ENCODE peak calls at places on chromosome 17, in seven cellular contexts. One of them, this sample, is unnamed.

GRCh38 chr17:75845933-75846700 is 1.9 kb upstream of the UNC13D start:
- DNase-seq in T1000: no peak
- DNase-seq in left lung: peak; percentile 75
- DNase-seq in colonic mucosa: peak; percentile 71
- DNase-seq in coronary artery: no peak
- DNase-seq in stimulated activated CD8-positive, alpha-beta memory T cell treated with anti-CD3 and anti-CD28 coated beads, Interleukin-15, amount 100 ng/mL, for 4 hours: no peak
- DNase-seq in activated CD8-positive, alpha-beta memory T cell treated with anti-CD3 and anti-CD28 coated beads for 48 hours: no peak
- DNase-seq in this sample: peak; percentile 74

GRCh38 chr17:17613708-17614114 is 22.2 kb upstream of the PEMT start:
- DNase-seq in T1000: peak; percentile 48
- DNase-seq in left lung: no peak
- DNase-seq in colonic mucosa: peak; percentile 53
- DNase-seq in coronary artery: no peak
- DNase-seq in stimulated activated CD8-positive, alpha-beta memory T cell treated with anti-CD3 and anti-CD28 coated beads, Interleukin-15, amount 100 ng/mL, for 4 hours: peak; percentile 36
- DNase-seq in activated CD8-positive, alpha-beta memory T cell treated with anti-CD3 and anti-CD28 coated beads for 48 hours: no peak
- DNase-seq in this sample: peak; percentile 45

GRCh38 chr17:42275527-42276358 is 448 bp downstream of the STAT5B start:
- DNase-seq in T1000: no peak
- DNase-seq in left lung: peak; percentile 47
- DNase-seq in colonic mucosa: peak; percentile 28
- DNase-seq in coronary artery: no peak
- DNase-seq in stimulated activated CD8-positive, alpha-beta memory T cell treated with anti-CD3 and anti-CD28 coated beads, Interleukin-15, amount 100 ng/mL, for 4 hours: peak; percentile 29
- DNase-seq in activated CD8-positive, alpha-beta memory T cell treated with anti-CD3 and anti-CD28 coated beads for 48 hours: no peak
- DNase-seq in this sample: no peak

GRCh38 chr17:81918762-81919545 is 978 bp upstream of the SIRT7 start:
- DNase-seq in T1000: no peak
- DNase-seq in left lung: no peak
- DNase-seq in colonic mucosa: peak; percentile 84
- DNase-seq in coronary artery: no peak
- DNase-seq in stimulated activated CD8-positive, alpha-beta memory T cell treated with anti-CD3 and anti-CD28 coated beads, Interleukin-15, amount 100 ng/mL, for 4 hours: no peak
- DNase-seq in activated CD8-positive, alpha-beta memory T cell treated with anti-CD3 and anti-CD28 coated beads for 48 hours: no peak
- DNase-seq in this sample: peak; percentile 61

GRCh38 chr17:32279933-32280716 is 14.5 kb downstream of the RHBDL3 start:
- DNase-seq in T1000: no peak
- DNase-seq in left lung: no peak
- DNase-seq in colonic mucosa: no peak
- DNase-seq in coronary artery: no peak
- DNase-seq in stimulated activated CD8-positive, alpha-beta memory T cell treated with anti-CD3 and anti-CD28 coated beads, Interleukin-15, amount 100 ng/mL, for 4 hours: no peak
- DNase-seq in activated CD8-positive, alpha-beta memory T cell treated with anti-CD3 and anti-CD28 coated beads for 48 hours: no peak
- DNase-seq in this sample: no peak

GRCh38 chr17:7997186-7997585 is 5.2 kb upstream of the GUCY2D start:
- DNase-seq in T1000: no peak
- DNase-seq in left lung: no peak
- DNase-seq in colonic mucosa: peak; percentile 53
- DNase-seq in coronary artery: no peak
- DNase-seq in stimulated activated CD8-positive, alpha-beta memory T cell treated with anti-CD3 and anti-CD28 coated beads, Interleukin-15, amount 100 ng/mL, for 4 hours: no peak
- DNase-seq in activated CD8-positive, alpha-beta memory T cell treated with anti-CD3 and anti-CD28 coated beads for 48 hours: no peak
- DNase-seq in this sample: peak; percentile 39

GRCh38 chr17:49779730-49780220 is 8.7 kb upstream of the KAT7 start:
- DNase-seq in T1000: no peak
- DNase-seq in left lung: no peak
- DNase-seq in colonic mucosa: peak; percentile 29
- DNase-seq in coronary artery: no peak
- DNase-seq in stimulated activated CD8-positive, alpha-beta memory T cell treated with anti-CD3 and anti-CD28 coated beads, Interleukin-15, amount 100 ng/mL, for 4 hours: no peak
- DNase-seq in activated CD8-positive, alpha-beta memory T cell treated with anti-CD3 and anti-CD28 coated beads for 48 hours: no peak
- DNase-seq in this sample: peak; percentile 6

GRCh38 chr17:39236981-39237441 is 11.3 kb upstream of the STAC2 start:
- DNase-seq in T1000: no peak
- DNase-seq in left lung: no peak
- DNase-seq in colonic mucosa: no peak
- DNase-seq in coronary artery: no peak
- DNase-seq in stimulated activated CD8-positive, alpha-beta memory T cell treated with anti-CD3 and anti-CD28 coated beads, Interleukin-15, amount 100 ng/mL, for 4 hours: no peak
- DNase-seq in activated CD8-positive, alpha-beta memory T cell treated with anti-CD3 and anti-CD28 coated beads for 48 hours: no peak
- DNase-seq in this sample: no peak

GRCh38 chr17:21033350-21033749 is 9.5 kb downstream of the USP22 start:
- DNase-seq in T1000: no peak
- DNase-seq in left lung: no peak
- DNase-seq in colonic mucosa: no peak
- DNase-seq in coronary artery: no peak
- DNase-seq in stimulated activated CD8-positive, alpha-beta memory T cell treated with anti-CD3 and anti-CD28 coated beads, Interleukin-15, amount 100 ng/mL, for 4 hours: no peak
- DNase-seq in activated CD8-positive, alpha-beta memory T cell treated with anti-CD3 and anti-CD28 coated beads for 48 hours: no peak
- DNase-seq in this sample: no peak

GRCh38 chr17:29867643-29868181 is 62.3 kb downstream of the SSH2 start:
- DNase-seq in T1000: no peak
- DNase-seq in left lung: no peak
- DNase-seq in colonic mucosa: no peak
- DNase-seq in coronary artery: no peak
- DNase-seq in stimulated activated CD8-positive, alpha-beta memory T cell treated with anti-CD3 and anti-CD28 coated beads, Interleukin-15, amount 100 ng/mL, for 4 hours: no peak
- DNase-seq in activated CD8-positive, alpha-beta memory T cell treated with anti-CD3 and anti-CD28 coated beads for 48 hours: no peak
- DNase-seq in this sample: no peak

GRCh38 chr17:77246110-77247047 is 105.6 kb downstream of the SEC14L1 start:
- DNase-seq in T1000: no peak
- DNase-seq in left lung: no peak
- DNase-seq in colonic mucosa: no peak
- DNase-seq in coronary artery: no peak
- DNase-seq in stimulated activated CD8-positive, alpha-beta memory T cell treated with anti-CD3 and anti-CD28 coated beads, Interleukin-15, amount 100 ng/mL, for 4 hours: no peak
- DNase-seq in activated CD8-positive, alpha-beta memory T cell treated with anti-CD3 and anti-CD28 coated beads for 48 hours: no peak
- DNase-seq in this sample: no peak

GRCh38 chr17:21039839-21040575 is 2.8 kb downstream of the USP22 start:
- DNase-seq in T1000: peak; percentile 8
- DNase-seq in left lung: no peak
- DNase-seq in colonic mucosa: peak; percentile 31
- DNase-seq in coronary artery: no peak
- DNase-seq in stimulated activated CD8-positive, alpha-beta memory T cell treated with anti-CD3 and anti-CD28 coated beads, Interleukin-15, amount 100 ng/mL, for 4 hours: no peak
- DNase-seq in activated CD8-positive, alpha-beta memory T cell treated with anti-CD3 and anti-CD28 coated beads for 48 hours: no peak
- DNase-seq in this sample: no peak

GRCh38 chr17:19330271-19330670 is 32.3 kb downstream of the B9D1 start:
- DNase-seq in T1000: no peak
- DNase-seq in left lung: peak; percentile 8
- DNase-seq in colonic mucosa: no peak
- DNase-seq in coronary artery: no peak
- DNase-seq in stimulated activated CD8-positive, alpha-beta memory T cell treated with anti-CD3 and anti-CD28 coated beads, Interleukin-15, amount 100 ng/mL, for 4 hours: no peak
- DNase-seq in activated CD8-positive, alpha-beta memory T cell treated with anti-CD3 and anti-CD28 coated beads for 48 hours: no peak
- DNase-seq in this sample: no peak

This sample was measured in PC-9.